ENCODE peak calls at places on chromosomes 11 and 22, in four cellular contexts. U, I, J and A are unnamed samples.

GRCh38 chr22:36379593-36380361 is 8.0 kb downstream of the MYH9 start:
- DNase-seq in U (no peak), I (no peak), J (no peak), A (no peak)

GRCh38 chr11:85704967-85705366 is 19.0 kb upstream of the CCDC89 start:
- DNase-seq in U (no peak), I (no peak), J (no peak), A (no peak)

GRCh38 chr11:6568191-6568918 is 35.1 kb downstream of the RRP8 start:
- DNase-seq in U (peak), I (peak), J (no peak), A (no peak)

GRCh38 chr11:120168960-120169681 is 31.2 kb upstream of the TRIM29 start:
- DNase-seq in U (peak), I (peak), J (no peak), A (no peak)

GRCh38 chr11:120128392-120129172 is 9.3 kb downstream of the TRIM29 start:
- DNase-seq in U (peak), I (peak), J (no peak), A (peak)

GRCh38 chr11:29183301-29183700 is 833.5 kb downstream of the KCNA4 start:
- DNase-seq in U (no peak), I (no peak), J (no peak), A (no peak)

GRCh38 chr11:62137276-62137861 is 13.6 kb downstream of the INCENP start:
- DNase-seq in U (no peak), I (no peak), J (no peak), A (no peak)

GRCh38 chr11:5928811-5929210 is 13.2 kb upstream of the OR56A3 start:
- DNase-seq in U (no peak), I (no peak), J (no peak), A (no peak)

GRCh38 chr22:19703869-19704268 is 10.4 kb upstream of the SEPTIN5 start:
- DNase-seq in U (peak), I (no peak), J (no peak), A (no peak)

GRCh38 chr11:1105183-1105565 is 30.5 kb downstream of the MUC2 start:
- DNase-seq in U (no peak), I (no peak), J (no peak), A (no peak)

GRCh38 chr22:20520093-20520511 is 12.7 kb downstream of the MED15 start:
- DNase-seq in U (no peak), I (no peak), J (no peak), A (no peak)

GRCh38 chr11:74822187-74822586 is 73.5 kb downstream of the RNF169 start:
- DNase-seq in U (no peak), I (no peak), J (no peak), A (no peak)

DNA sequence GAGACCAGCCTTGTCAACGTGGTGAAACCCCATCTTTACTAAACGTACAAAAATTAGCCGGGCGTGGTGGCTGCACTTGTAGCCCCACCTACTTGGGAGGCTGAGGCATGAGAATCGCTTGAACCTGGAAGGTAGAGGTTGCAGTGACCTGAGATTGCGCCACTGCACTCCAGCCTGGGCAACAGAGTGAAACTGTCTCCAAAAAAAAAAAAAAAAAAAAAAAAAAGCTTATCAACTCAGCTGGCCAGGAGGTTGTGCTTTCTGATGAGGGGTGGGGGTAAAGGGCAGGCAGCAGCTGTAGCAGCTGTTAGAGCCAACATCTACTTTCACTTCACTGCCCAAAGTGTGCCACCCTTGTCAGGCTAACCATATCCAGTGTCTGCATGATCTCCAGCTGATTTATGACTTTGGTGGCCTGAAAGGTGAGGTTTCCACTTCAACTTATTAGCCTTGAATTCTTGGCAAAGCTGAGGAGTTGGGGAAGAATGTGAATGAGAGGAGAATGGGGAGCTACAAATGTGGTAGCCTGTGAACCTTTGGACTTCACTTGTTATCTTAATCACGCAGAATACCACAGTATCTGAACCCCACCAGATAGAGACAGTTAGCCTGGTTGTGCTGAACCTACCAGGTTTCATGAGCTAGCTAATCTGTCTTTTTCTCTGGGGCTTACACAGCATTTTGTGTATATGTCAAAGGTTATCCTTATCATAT is 19.6 kb downstream of the RNF121 start:
- DNase-seq in U (no peak), I (no peak), J (no peak), A (no peak)
- H3K27ac ChIP-seq in U (no peak), I (no peak), J (no peak), A (peak)

GRCh38 chr11:114215428-114215827 is 80.8 kb upstream of the NNMT start:
- DNase-seq in U (no peak), I (no peak), J (no peak), A (no peak)
- H3K27ac ChIP-seq in U (peak), I (peak), J (no peak), A (no peak)

GRCh38 chr11:73203790-73204189 is 14.3 kb upstream of the P2RY2 start:
- DNase-seq in U (no peak), I (no peak), J (no peak), A (no peak)

GRCh38 chr11:73200256-73200655 is 17.8 kb upstream of the P2RY2 start:
- DNase-seq in U (peak), I (no peak), J (no peak), A (no peak)

GRCh38 chr11:73203322-73203721 is 14.8 kb upstream of the P2RY2 start:
- DNase-seq in U (no peak), I (no peak), J (no peak), A (no peak)

GRCh38 chr11:73201249-73201648 is 16.8 kb upstream of the P2RY2 start:
- DNase-seq in U (peak), I (no peak), J (no peak), A (no peak)

DNA sequence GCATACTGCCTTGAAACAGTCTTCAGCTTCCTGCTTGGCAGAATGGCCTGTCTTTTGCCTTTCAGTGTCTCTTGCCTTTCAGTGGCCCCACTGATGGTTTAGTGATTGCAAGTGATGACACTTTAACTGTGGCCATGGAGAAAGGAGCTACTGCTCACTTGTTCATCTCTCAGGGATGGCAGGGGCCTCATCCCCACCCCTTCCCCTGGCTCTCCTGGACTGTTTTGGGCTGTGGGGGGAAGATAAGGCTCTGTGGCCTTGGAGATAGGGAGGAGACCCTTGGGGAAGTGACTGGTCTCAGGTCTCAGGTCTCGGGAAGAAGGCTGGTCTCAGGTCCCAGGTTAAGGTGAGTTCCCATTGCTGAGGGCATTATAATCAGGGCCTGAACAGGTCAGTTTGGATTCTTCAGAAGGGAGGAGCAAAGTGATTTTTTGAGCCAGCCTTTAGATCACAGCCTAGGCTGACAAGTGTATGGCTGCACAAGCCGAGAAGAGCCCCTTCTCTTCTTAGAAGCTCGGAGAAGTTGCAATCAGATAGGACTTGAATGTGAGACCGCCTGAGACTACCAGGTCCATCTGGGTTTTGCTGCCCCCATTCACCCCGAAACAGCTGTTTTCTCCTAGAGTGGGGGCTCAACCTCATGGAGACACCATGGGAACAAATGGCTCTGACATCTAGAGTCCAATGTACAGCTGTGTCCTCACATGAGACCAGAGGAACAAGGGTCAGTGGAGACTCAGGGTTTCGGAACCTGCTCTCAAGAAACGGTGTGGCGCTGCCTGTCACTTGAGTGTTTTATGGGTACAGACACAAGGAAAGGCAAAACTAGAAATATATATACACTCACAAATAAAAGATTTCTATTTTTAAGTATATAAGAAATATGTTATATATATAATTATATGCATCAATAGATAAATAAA is 15.9 kb upstream of the P2RY2 start:
- DNase-seq in U (peak), I (no peak), J (no peak), A (no peak)
- H3K27ac ChIP-seq in U (no peak), I (no peak), J (no peak), A (peak)

GRCh38 chr11:63858628-63859550 is 20.0 kb downstream of the MARK2 start:
- DNase-seq in U (peak), I (peak), J (no peak), A (no peak)
- H3K27ac ChIP-seq in U (peak), I (peak), J (no peak), A (no peak)

GRCh38 chr11:8685306-8685705 is 2.7 kb downstream of the RPL27A start:
- DNase-seq in U (no peak), I (no peak), J (no peak), A (no peak)
- H3K27ac ChIP-seq in U (peak), I (no peak), J (peak), A (peak)

GRCh38 chr11:66315921-66316811 is 678 bp downstream of the CD248 start:
- DNase-seq in U (peak), I (no peak), J (no peak), A (no peak)

GRCh38 chr11:66313321-66314185 is 3.3 kb downstream of the CD248 start:
- DNase-seq in U (peak), I (peak), J (no peak), A (no peak)

GRCh38 chr11:66314186-66314501 is 2.7 kb downstream of the CD248 start:
- DNase-seq in U (no peak), I (no peak), J (no peak), A (no peak)

GRCh38 chr11:66315498-66315885 is 1.4 kb downstream of the CD248 start:
- DNase-seq in U (no peak), I (no peak), J (no peak), A (no peak)

GRCh38 chr11:66314561-66315497 is 2.0 kb downstream of the CD248 start:
- DNase-seq in U (peak), I (no peak), J (no peak), A (no peak)
- H3K27ac ChIP-seq in U (peak), I (peak), J (no peak), A (no peak)

GRCh38 chr22:28547132-28547842 is 132.4 kb downstream of the TTC28 start:
- DNase-seq in U (no peak), I (no peak), J (no peak), A (no peak)
- H3K27ac ChIP-seq in U (no peak), I (no peak), J (no peak), A (peak)